ENCODE peak calls at places on chromosomes 7 and 10, in six cellular contexts. C, B, J, D, M and N are unnamed samples.

GRCh38 chr10:61978965-61979364 is 77.5 kb downstream of the ARID5B start:
- DNase-seq in B (no peak), C (no peak), J (no peak), M (no peak), D (peak; percentile 26), N (peak; percentile 13)

GRCh38 chr10:50993817-50994251 is 80.5 kb upstream of the PRKG1 start:
- DNase-seq in B (peak; percentile 43), C (no peak), J (no peak), M (peak; percentile 30), D (no peak), N (no peak)

GRCh38 chr7:78634073-78634472 is 819.4 kb downstream of the MAGI2 start:
- DNase-seq in B (no peak), M (no peak), C (no peak), D (no peak), J (no peak), N (no peak)

GRCh38 chr7:32093415-32094408 is 23.5 kb upstream of the PDE1C start:
- DNase-seq in J (no peak), B (peak; percentile 46), D (no peak), M (peak; percentile 32), C (no peak), N (no peak)

GRCh38 chr7:142500364-142500763 is 242.5 kb upstream of the PRSS58 start:
- DNase-seq in D (no peak), C (no peak), M (no peak), B (no peak), J (no peak), N (no peak)

GRCh38 chr10:80498833-80499671 is 38.6 kb upstream of the SH2D4B start:
- DNase-seq in B (peak; percentile 89), D (peak; percentile 84), C (peak; percentile 89), M (peak; percentile 90), J (peak; percentile 94), N (peak; percentile 46)

GRCh38 chr10:101284171-101285092 is 55.2 kb upstream of the LBX1 start:
- DNase-seq in J (no peak), M (no peak), C (peak; percentile 33), B (no peak), D (no peak), N (peak; percentile 62)

GRCh38 chr10:131667047-131667446 is 233.8 kb upstream of the PPP2R2D start:
- DNase-seq in M (no peak), C (no peak), D (no peak), J (no peak), B (no peak), N (peak; percentile 51)

GRCh38 chr10:70272925-70273316 is 10.9 kb downstream of the NPFFR1 start:
- DNase-seq in J (no peak), D (no peak), B (no peak), M (no peak), C (no peak), N (no peak)

GRCh38 chr10:70441161-70441876 is at the start of gene NODAL:
- DNase-seq in D (no peak), J (no peak), C (no peak), M (no peak), B (no peak), N (no peak)

GRCh38 chr10:71819479-71819878 is 31.6 kb downstream of the PSAP start:
- DNase-seq in J (no peak), D (no peak), B (no peak), C (no peak), M (no peak), N (no peak)

GRCh38 chr7:105916603-105917002 is 40.2 kb upstream of the ATXN7L1 start:
- DNase-seq in D (no peak), B (no peak), C (no peak), M (no peak), J (no peak), N (no peak)

GRCh38 chr10:74947781-74948401 is 121.5 kb downstream of the KAT6B start:
- DNase-seq in D (no peak), C (no peak), M (no peak), B (no peak), J (no peak), N (peak; percentile 42)

GRCh38 chr7:120867932-120868331 is 10.0 kb upstream of the TSPAN12 start:
- DNase-seq in M (no peak), C (no peak), D (no peak), B (no peak), J (no peak), N (no peak)

GRCh38 chr7:48168159-48168558 is 3.1 kb upstream of the ABCA13 start:
- DNase-seq in C (no peak), M (no peak), B (no peak), D (no peak), J (no peak), N (no peak)

GRCh38 chr7:26627871-26628270 is 236.5 kb downstream of the SKAP2 start:
- DNase-seq in B (no peak), D (no peak), C (no peak), M (no peak), J (no peak), N (no peak)

GRCh38 chr10:94125856-94126255 is 132.1 kb downstream of the PLCE1 start:
- DNase-seq in D (no peak), J (no peak), B (no peak), M (no peak), C (no peak), N (no peak)

GRCh38 chr7:278081-278480 is 11.9 kb upstream of the FOXL3 start:
- DNase-seq in J (no peak), B (no peak), M (no peak), C (no peak), D (no peak), N (no peak)

GRCh38 chr10:79336739-79337138 is 10.5 kb upstream of the PPIF start:
- DNase-seq in J (no peak), M (no peak), B (no peak), D (no peak), C (no peak), N (no peak)

GRCh38 chr7:102193806-102194205 is 92.9 kb upstream of the SH2B2 start:
- DNase-seq in M (no peak), B (no peak), J (no peak), D (no peak), C (no peak), N (no peak)

GRCh38 chr10:111875760-111876159 is 307.8 kb downstream of the GPAM start:
- DNase-seq in J (no peak), B (no peak), M (no peak), C (no peak), D (no peak), N (no peak)

GRCh38 chr10:129031233-129032150 is 435.5 kb upstream of the MGMT start:
- DNase-seq in M (peak; percentile 20), B (peak; percentile 48), D (peak; percentile 71), J (peak; percentile 78), C (peak; percentile 48), N (peak; percentile 58)

GRCh38 chr7:28190077-28190476 is 9.5 kb upstream of the JAZF1 start:
- DNase-seq in D (no peak), J (no peak), B (no peak), C (no peak), M (no peak), N (no peak)

GRCh38 chr10:69073731-69074130 is 14.2 kb upstream of the SRGN start:
- DNase-seq in C (no peak), M (no peak), D (no peak), B (no peak), J (no peak), N (no peak)

GRCh38 chr10:4120454-4120853 is 335.4 kb upstream of the KLF6 start:
- DNase-seq in J (peak; percentile 65), M (no peak), D (no peak), B (no peak), C (no peak), N (no peak)

GRCh38 chr10:72692057-72692891 is at the start of gene MCU:
- DNase-seq in D (peak; percentile 97), M (peak; percentile 93), J (peak; percentile 96), B (peak; percentile 95), C (peak; percentile 95), N (peak; percentile 96)

GRCh38 chr7:147569514-147569913 is 1021.1 kb upstream of the C7orf33 start:
- DNase-seq in C (no peak), D (no peak), M (no peak), J (no peak), B (no peak), N (no peak)

GRCh38 chr7:130278892-130279690 is 12.4 kb downstream of the CPA2 start:
- DNase-seq in D (no peak), B (no peak), M (no peak), J (no peak), C (no peak), N (no peak)

DNA sequence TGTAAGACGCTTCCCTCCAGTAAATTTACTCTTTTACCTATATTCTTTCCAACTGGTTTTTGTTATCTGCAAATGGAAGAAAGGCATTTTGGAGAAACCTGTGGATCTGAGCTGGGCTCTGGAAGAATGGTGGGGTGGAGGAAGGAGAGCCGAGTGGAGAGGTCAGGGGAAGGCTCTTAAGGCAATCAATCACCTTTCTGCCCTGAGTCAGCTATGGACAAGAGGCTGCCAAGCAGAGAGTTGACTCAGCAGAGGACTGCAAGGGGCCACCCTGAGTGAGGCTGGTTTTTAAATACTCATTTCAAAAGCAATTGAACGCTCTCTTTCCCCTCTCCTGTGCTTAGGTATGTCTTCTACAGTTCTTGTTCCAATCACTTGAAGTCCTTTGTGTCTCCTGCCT is 81.8 kb downstream of the SPAG6 start:
- DNase-seq in M (no peak), D (peak; percentile 75), C (no peak), B (no peak), J (no peak), N (no peak)
- H3K27ac ChIP-seq in M (no peak overlapping the region), D (peak overlapping the region; percentile 54), C (no peak overlapping the region), B (no peak overlapping the region), J (no peak overlapping the region), N (peak overlapping the region; percentile 17)

GRCh38 chr10:12800302-12800701 is 201.2 kb downstream of the CCDC3 start:
- DNase-seq in M (no peak), B (no peak), D (no peak), J (no peak), C (no peak), N (no peak)
- TF ChIP-seq CTCF in M (no peak), B (no peak), D (no peak), J (no peak), C (no peak), N (no peak)

DNA sequence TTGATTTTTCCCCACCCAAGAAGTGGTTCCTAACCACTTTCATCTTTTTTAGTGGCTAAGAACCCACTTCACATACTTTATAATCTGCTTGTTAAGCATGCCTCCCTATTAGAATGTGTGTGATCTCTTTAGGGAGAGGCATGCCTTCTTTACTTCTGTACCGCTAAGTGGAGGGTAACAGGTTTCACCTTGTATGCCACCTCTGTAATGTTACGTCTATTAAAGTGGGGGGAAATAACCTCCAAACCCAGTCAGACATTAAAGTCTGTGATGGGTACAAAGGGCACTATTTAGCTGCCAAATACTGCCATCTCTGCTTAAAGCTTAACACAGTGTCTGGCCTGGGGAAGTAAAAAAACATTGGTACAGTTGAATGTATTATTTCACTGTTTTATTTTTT is 51.9 kb downstream of the EPC1 start:
- DNase-seq in C (no peak), B (no peak), M (no peak), J (no peak), D (no peak), N (no peak)
- H3K27ac ChIP-seq in C (no peak overlapping the region), B (no peak overlapping the region), M (no peak overlapping the region), J (no peak overlapping the region), D (no peak overlapping the region), N (no peak overlapping the region)

DNA sequence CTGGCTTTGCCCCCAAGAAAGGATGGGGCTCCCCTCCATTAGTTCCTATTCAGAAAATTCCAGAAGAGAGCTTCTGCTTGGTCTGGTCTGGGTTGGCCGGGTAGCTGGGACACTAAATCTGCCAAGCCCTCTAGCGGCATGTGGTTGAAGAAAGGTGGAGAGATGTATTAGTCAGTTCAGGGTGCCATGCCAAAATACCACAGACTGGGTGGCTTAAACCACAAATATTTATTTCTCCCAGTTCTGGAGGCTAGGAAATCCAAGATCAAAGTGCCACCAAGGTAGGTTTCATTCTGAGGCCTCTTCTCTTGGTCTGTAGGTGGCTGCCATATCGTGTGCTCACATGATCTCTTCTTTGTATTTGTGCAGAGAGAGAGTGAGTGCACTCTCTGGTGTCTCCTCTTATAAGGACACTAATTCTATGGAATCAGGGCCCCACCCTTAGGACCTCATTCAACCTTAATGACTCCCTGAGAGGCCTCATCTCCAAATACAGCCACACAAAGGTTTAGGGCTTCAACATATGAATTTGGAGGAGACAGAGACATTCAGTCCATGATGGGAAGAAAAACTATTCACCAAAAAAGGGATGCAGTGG is 38.7 kb upstream of the MTPAP start:
- DNase-seq in D (no peak), B (no peak), C (no peak), M (no peak), J (no peak), N (no peak)
- TF ChIP-seq CTCF in D (peak; percentile 13), B (no peak), C (no peak), M (no peak), J (no peak), N (no peak)